ENCODE peak calls at places on chromosomes 11 and 22, in five cellular contexts. C is GM12865; Z is caudate nucleus; B is effector CD4-positive, alpha-beta T cell; Y is brain microvascular endothelial cell. K is an unnamed sample.

GRCh38 chr11:92867913-92868619 is 101.4 kb upstream of the MTNR1B start:
- DNase-seq in C (no peak), Z (no peak), Y (no peak), B (no peak), K (no peak)

GRCh38 chr11:35593143-35593542 is 25.1 kb upstream of the FJX1 start:
- DNase-seq in C (peak), Y (peak), Z (no peak), B (no peak), K (peak)

GRCh38 chr11:26095340-26095739 is 236.6 kb upstream of the ANO3 start:
- DNase-seq in Z (no peak), B (no peak), Y (no peak), C (no peak), K (no peak)

GRCh38 chr22:21098099-21098671 is 52.4 kb downstream of the LRRC74B start:
- DNase-seq in Y (no peak), B (no peak), C (peak), Z (no peak), K (no peak)

GRCh38 chr11:128379587-128380279 is 207.6 kb downstream of the ETS1 start:
- DNase-seq in Y (no peak), B (no peak), Z (no peak), C (no peak), K (no peak)

GRCh38 chr11:103936059-103936458 is 100.4 kb upstream of the DDI1 start:
- DNase-seq in B (no peak), Z (no peak), C (no peak), Y (peak), K (no peak)

GRCh38 chr11:10314199-10315072 is 9.6 kb downstream of the ADM start:
- DNase-seq in B (no peak), C (peak), Z (no peak), Y (peak), K (peak)

GRCh38 chr11:12207384-12208150 is 97.2 kb downstream of the MICAL2 start:
- DNase-seq in B (no peak), Z (no peak), C (peak), Y (peak), K (peak)

GRCh38 chr11:73322111-73322985 is 14.3 kb downstream of the ARHGEF17 start:
- DNase-seq in C (peak), Z (no peak), B (no peak), Y (peak), K (no peak)

GRCh38 chr22:24950272-24950902 is 2.1 kb upstream of the KIAA1671 start:
- DNase-seq in B (no peak), Y (peak), C (peak), Z (no peak), K (peak)

GRCh38 chr22:37559901-37560681 is at the start of gene CDC42EP1:
- DNase-seq in Z (peak), B (no peak), Y (no peak), C (no peak), K (peak)

K was measured in kidney glomerular epithelial cell.